ENCODE peak calls at places on chromosomes 12 and 14, in nine cellular contexts. One of them, this sample, is unnamed.

GRCh38 chr14:100085451-100085850 is 20.2 kb downstream of the EVL start:
- DNase-seq in psoas muscle: no peak
- DNase-seq in GM13976: no peak
- DNase-seq in ovary: no peak
- DNase-seq in AG09319: no peak
- DNase-seq in IMR-90: no peak
- DNase-seq in pancreas: no peak
- DNase-seq in RWPE1: no peak
- DNase-seq in body of pancreas: no peak
- DNase-seq in this sample: no peak

GRCh38 chr12:86170051-86170450 is 86.1 kb downstream of the MGAT4C start:
- DNase-seq in pancreas: no peak
- DNase-seq in AG09319: no peak
- DNase-seq in psoas muscle: no peak
- DNase-seq in RWPE1: no peak
- DNase-seq in body of pancreas: no peak
- DNase-seq in IMR-90: no peak
- DNase-seq in GM13976: no peak
- DNase-seq in ovary: no peak
- DNase-seq in this sample: no peak

GRCh38 chr12:111685322-111685810 is 390 bp downstream of the BRAP start:
- DNase-seq in ovary: no peak
- DNase-seq in psoas muscle: no peak
- DNase-seq in IMR-90: no peak
- DNase-seq in GM13976: peak; percentile 35
- DNase-seq in AG09319: no peak
- DNase-seq in RWPE1: peak; percentile 52
- DNase-seq in body of pancreas: no peak
- DNase-seq in pancreas: no peak
- DNase-seq in this sample: no peak

GRCh38 chr14:93014038-93015023 is 91.4 kb downstream of the CHGA start:
- DNase-seq in ovary: no peak
- DNase-seq in psoas muscle: no peak
- DNase-seq in pancreas: peak; percentile 31
- DNase-seq in RWPE1: no peak
- DNase-seq in IMR-90: no peak
- DNase-seq in body of pancreas: no peak
- DNase-seq in GM13976: no peak
- DNase-seq in AG09319: no peak
- DNase-seq in this sample: no peak

GRCh38 chr14:54048736-54049135 is 92.1 kb upstream of the BMP4 start:
- DNase-seq in pancreas: no peak
- DNase-seq in psoas muscle: no peak
- DNase-seq in body of pancreas: no peak
- DNase-seq in IMR-90: no peak
- DNase-seq in AG09319: no peak
- DNase-seq in RWPE1: no peak
- DNase-seq in ovary: no peak
- DNase-seq in GM13976: no peak
- DNase-seq in this sample: no peak

GRCh38 chr14:99546230-99546879 is 57.7 kb downstream of the CCDC85C start:
- DNase-seq in IMR-90: no peak
- DNase-seq in GM13976: no peak
- DNase-seq in psoas muscle: no peak
- DNase-seq in pancreas: peak; percentile 51
- DNase-seq in RWPE1: no peak
- DNase-seq in AG09319: no peak
- DNase-seq in ovary: no peak
- DNase-seq in body of pancreas: peak; percentile 48
- DNase-seq in this sample: no peak

GRCh38 chr12:113136128-113136989 is 798 bp upstream of the RASAL1 start:
- DNase-seq in psoas muscle: no peak
- DNase-seq in IMR-90: no peak
- DNase-seq in ovary: no peak
- DNase-seq in pancreas: no peak
- DNase-seq in body of pancreas: peak; percentile 43
- DNase-seq in GM13976: no peak
- DNase-seq in RWPE1: no peak
- DNase-seq in AG09319: no peak
- DNase-seq in this sample: no peak

GRCh38 chr12:83010169-83010804 is 323.6 kb downstream of the TMTC2 start:
- DNase-seq in RWPE1: no peak
- DNase-seq in pancreas: no peak
- DNase-seq in AG09319: no peak
- DNase-seq in IMR-90: no peak
- DNase-seq in body of pancreas: no peak
- DNase-seq in psoas muscle: no peak
- DNase-seq in GM13976: no peak
- DNase-seq in ovary: no peak
- DNase-seq in this sample: no peak

GRCh38 chr12:623172-623864 is 39.9 kb downstream of the NINJ2 start:
- DNase-seq in AG09319: no peak
- DNase-seq in body of pancreas: no peak
- DNase-seq in pancreas: no peak
- DNase-seq in GM13976: no peak
- DNase-seq in ovary: no peak
- DNase-seq in IMR-90: no peak
- DNase-seq in psoas muscle: no peak
- DNase-seq in RWPE1: no peak
- DNase-seq in this sample: no peak

DNA sequence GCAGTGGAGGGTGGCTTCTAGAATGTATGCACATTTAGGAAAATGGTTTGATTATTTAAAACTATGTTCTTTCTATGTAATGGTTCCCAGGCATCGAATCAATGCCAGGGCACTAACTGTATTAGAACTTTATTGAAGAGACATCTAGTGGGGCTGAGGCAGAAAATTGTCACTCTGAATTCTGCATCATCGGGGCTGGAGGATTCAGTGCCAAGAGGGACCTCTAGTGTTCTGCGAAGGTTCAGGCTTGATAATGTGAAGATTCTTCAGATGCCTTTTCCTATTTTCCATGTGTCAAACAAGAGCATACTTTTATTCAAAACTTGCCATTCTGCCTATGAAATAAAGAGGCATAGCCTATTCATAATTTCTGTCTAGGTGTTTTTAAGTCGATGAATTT is 146.3 kb downstream of the CAND1 start:
- DNase-seq in ovary: no peak
- DNase-seq in IMR-90: peak; percentile 27
- DNase-seq in psoas muscle: no peak
- DNase-seq in body of pancreas: no peak
- DNase-seq in AG09319: no peak
- DNase-seq in RWPE1: no peak
- DNase-seq in pancreas: no peak
- DNase-seq in GM13976: peak; percentile 22
- DNase-seq in this sample: no peak
- TF ChIP-seq CTCF in ovary: no peak
- TF ChIP-seq CTCF in IMR-90: peak; percentile 53
- TF ChIP-seq CTCF in psoas muscle: peak; percentile 55
- TF ChIP-seq CTCF in body of pancreas: no peak
- TF ChIP-seq CTCF in AG09319: peak; percentile 41
- TF ChIP-seq CTCF in RWPE1: no peak
- TF ChIP-seq CTCF in pancreas: no peak
- TF ChIP-seq CTCF in GM13976: peak; percentile 23
- TF ChIP-seq CTCF in this sample: no peak

GRCh38 chr12:125089083-125089482 is 23.8 kb downstream of the AACS start:
- DNase-seq in ovary: no peak
- DNase-seq in RWPE1: no peak
- DNase-seq in pancreas: no peak
- DNase-seq in GM13976: no peak
- DNase-seq in psoas muscle: no peak
- DNase-seq in body of pancreas: no peak
- DNase-seq in AG09319: no peak
- DNase-seq in IMR-90: no peak
- DNase-seq in this sample: no peak
- TF ChIP-seq CTCF in ovary: no peak
- TF ChIP-seq CTCF in RWPE1: no peak
- TF ChIP-seq CTCF in pancreas: no peak
- TF ChIP-seq CTCF in GM13976: no peak
- TF ChIP-seq CTCF in psoas muscle: no peak
- TF ChIP-seq CTCF in body of pancreas: no peak
- TF ChIP-seq CTCF in AG09319: no peak
- TF ChIP-seq CTCF in IMR-90: no peak
- TF ChIP-seq CTCF in this sample: no peak

GRCh38 chr12:108570743-108571603 is 8.6 kb downstream of the ISCU start:
- DNase-seq in body of pancreas: no peak
- DNase-seq in psoas muscle: no peak
- DNase-seq in AG09319: peak; percentile 40
- DNase-seq in IMR-90: peak; percentile 67
- DNase-seq in GM13976: no peak
- DNase-seq in RWPE1: no peak
- DNase-seq in ovary: no peak
- DNase-seq in pancreas: no peak
- DNase-seq in this sample: no peak
- TF ChIP-seq CTCF in body of pancreas: no peak
- TF ChIP-seq CTCF in psoas muscle: no peak
- TF ChIP-seq CTCF in AG09319: peak; percentile 58
- TF ChIP-seq CTCF in IMR-90: peak; percentile 66
- TF ChIP-seq CTCF in GM13976: no peak
- TF ChIP-seq CTCF in RWPE1: no peak
- TF ChIP-seq CTCF in ovary: no peak
- TF ChIP-seq CTCF in pancreas: no peak
- TF ChIP-seq CTCF in this sample: no peak

DNA sequence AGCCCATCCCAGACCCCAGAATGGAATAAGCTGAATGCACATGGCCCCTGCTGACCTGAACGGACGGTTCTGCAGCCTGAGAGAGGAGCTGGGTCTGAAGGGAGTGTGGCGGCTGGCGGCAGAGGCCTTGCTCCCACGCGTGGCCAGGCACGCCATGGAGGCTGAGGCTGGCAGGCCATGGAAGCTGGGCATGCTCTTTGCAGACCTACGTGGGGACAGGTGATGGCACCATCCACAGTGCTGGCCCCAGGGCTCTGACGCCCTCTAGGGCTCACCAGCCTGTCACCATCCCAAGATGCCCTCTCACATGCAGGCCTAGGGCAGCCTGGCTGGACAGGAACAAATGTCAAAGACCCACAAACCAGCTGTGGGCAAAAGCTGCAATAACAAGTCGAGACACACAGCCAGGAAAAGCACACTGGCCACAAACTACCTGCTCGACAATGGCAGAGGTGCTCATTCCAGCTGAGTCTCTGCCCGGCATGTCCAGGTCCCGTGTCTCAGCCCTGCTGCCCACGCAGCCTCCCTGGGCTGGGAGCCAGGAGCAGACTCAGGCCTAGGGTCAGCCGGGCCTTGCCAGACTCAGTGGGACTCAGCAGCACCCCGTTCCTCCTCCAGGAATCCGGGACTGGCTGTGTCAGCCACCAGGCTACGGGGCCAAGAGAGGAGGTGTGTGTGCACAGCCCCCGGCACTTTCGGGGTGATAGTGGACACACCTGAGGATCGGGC is 19.7 kb downstream of the BTBD6 start:
- DNase-seq in GM13976: no peak
- DNase-seq in RWPE1: no peak
- DNase-seq in IMR-90: no peak
- DNase-seq in AG09319: no peak
- DNase-seq in body of pancreas: no peak
- DNase-seq in psoas muscle: no peak
- DNase-seq in ovary: no peak
- DNase-seq in pancreas: no peak
- DNase-seq in this sample: no peak
- TF ChIP-seq CTCF in GM13976: no peak
- TF ChIP-seq CTCF in RWPE1: no peak
- TF ChIP-seq CTCF in IMR-90: no peak
- TF ChIP-seq CTCF in AG09319: no peak
- TF ChIP-seq CTCF in body of pancreas: no peak
- TF ChIP-seq CTCF in psoas muscle: peak; percentile 19
- TF ChIP-seq CTCF in ovary: no peak
- TF ChIP-seq CTCF in pancreas: no peak
- TF ChIP-seq CTCF in this sample: no peak

DNA sequence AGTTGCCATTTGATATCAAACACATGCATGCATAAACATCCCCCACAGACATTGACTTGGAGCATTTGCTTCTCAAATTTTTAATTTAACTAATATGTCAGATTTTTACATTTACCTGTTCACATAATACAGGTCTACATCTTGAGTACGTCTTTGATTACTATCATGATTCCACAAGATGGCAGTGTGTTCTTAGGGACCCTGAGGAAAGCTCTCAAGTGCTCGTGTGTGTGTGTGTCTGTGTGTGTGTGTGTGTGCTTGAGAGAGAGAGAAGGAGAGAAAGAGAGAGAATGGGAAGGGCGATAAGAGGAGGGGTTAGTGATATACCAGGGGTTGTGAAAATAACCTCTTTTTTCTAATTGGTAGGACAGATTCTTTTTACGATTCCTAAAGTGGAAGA is 167.1 kb upstream of the OR4E1 start:
- DNase-seq in body of pancreas: no peak
- DNase-seq in pancreas: no peak
- DNase-seq in AG09319: no peak
- DNase-seq in ovary: no peak
- DNase-seq in IMR-90: no peak
- DNase-seq in GM13976: no peak
- DNase-seq in psoas muscle: no peak
- DNase-seq in RWPE1: no peak
- DNase-seq in this sample: no peak
- TF ChIP-seq CTCF in body of pancreas: no peak
- TF ChIP-seq CTCF in pancreas: no peak
- TF ChIP-seq CTCF in AG09319: no peak
- TF ChIP-seq CTCF in ovary: no peak
- TF ChIP-seq CTCF in IMR-90: no peak
- TF ChIP-seq CTCF in GM13976: no peak
- TF ChIP-seq CTCF in psoas muscle: no peak
- TF ChIP-seq CTCF in RWPE1: no peak
- TF ChIP-seq CTCF in this sample: no peak

GRCh38 chr14:85273952-85274351 is 256.0 kb upstream of the FLRT2 start:
- DNase-seq in RWPE1: no peak
- DNase-seq in body of pancreas: no peak
- DNase-seq in pancreas: no peak
- DNase-seq in IMR-90: no peak
- DNase-seq in psoas muscle: no peak
- DNase-seq in ovary: no peak
- DNase-seq in AG09319: no peak
- DNase-seq in GM13976: no peak
- DNase-seq in this sample: no peak
- TF ChIP-seq CTCF in RWPE1: no peak
- TF ChIP-seq CTCF in body of pancreas: no peak
- TF ChIP-seq CTCF in pancreas: no peak
- TF ChIP-seq CTCF in IMR-90: no peak
- TF ChIP-seq CTCF in psoas muscle: no peak
- TF ChIP-seq CTCF in ovary: no peak
- TF ChIP-seq CTCF in AG09319: no peak
- TF ChIP-seq CTCF in GM13976: no peak
- TF ChIP-seq CTCF in this sample: no peak

GRCh38 chr12:107543841-107544240 is 141.8 kb upstream of the PWP1 start:
- DNase-seq in body of pancreas: no peak
- DNase-seq in psoas muscle: no peak
- DNase-seq in pancreas: no peak
- DNase-seq in RWPE1: no peak
- DNase-seq in AG09319: no peak
- DNase-seq in IMR-90: no peak
- DNase-seq in GM13976: no peak
- DNase-seq in ovary: no peak
- DNase-seq in this sample: no peak
- TF ChIP-seq CTCF in body of pancreas: no peak
- TF ChIP-seq CTCF in psoas muscle: no peak
- TF ChIP-seq CTCF in pancreas: no peak
- TF ChIP-seq CTCF in RWPE1: no peak
- TF ChIP-seq CTCF in AG09319: no peak
- TF ChIP-seq CTCF in IMR-90: no peak
- TF ChIP-seq CTCF in GM13976: no peak
- TF ChIP-seq CTCF in ovary: no peak
- TF ChIP-seq CTCF in this sample: no peak